ENCODE peak calls at places on chromosome 17, in five cellular contexts. One of them, this sample, is unnamed.

GRCh38 chr17:61689610-61690180 is 98.7 kb upstream of the NACA2 start:
- DNase-seq in KG1: no peak
- DNase-seq in EL: peak
- DNase-seq in kidney: no peak
- DNase-seq in Daoy: peak
- DNase-seq in this sample: no peak

GRCh38 chr17:73773702-73774101 is 129.5 kb upstream of the SDK2 start:
- DNase-seq in KG1: peak
- DNase-seq in EL: no peak
- DNase-seq in kidney: no peak
- DNase-seq in Daoy: peak
- DNase-seq in this sample: no peak

GRCh38 chr17:56815711-56816110 is 18.0 kb downstream of the C17orf67 start:
- DNase-seq in KG1: no peak
- DNase-seq in EL: peak
- DNase-seq in kidney: no peak
- DNase-seq in Daoy: peak
- DNase-seq in this sample: no peak

GRCh38 chr17:39652635-39653315 is 12.4 kb upstream of the TCAP start:
- DNase-seq in KG1: no peak
- DNase-seq in EL: no peak
- DNase-seq in kidney: no peak
- DNase-seq in Daoy: no peak
- DNase-seq in this sample: no peak

GRCh38 chr17:27339836-27340550 is 46.1 kb downstream of the WSB1 start:
- DNase-seq in KG1: no peak
- DNase-seq in EL: no peak
- DNase-seq in kidney: no peak
- DNase-seq in Daoy: peak
- DNase-seq in this sample: no peak

GRCh38 chr17:2053380-2054261 is 1.3 kb upstream of the HIC1 start:
- DNase-seq in KG1: no peak
- DNase-seq in EL: peak
- DNase-seq in kidney: peak
- DNase-seq in Daoy: peak
- DNase-seq in this sample: peak

GRCh38 chr17:32696426-32696825 is 180.5 kb downstream of the MYO1D start:
- DNase-seq in KG1: no peak
- DNase-seq in EL: no peak
- DNase-seq in kidney: no peak
- DNase-seq in Daoy: no peak
- DNase-seq in this sample: no peak

GRCh38 chr17:79791354-79792123 is 5.3 kb downstream of the CBX8 start:
- DNase-seq in KG1: no peak
- DNase-seq in EL: no peak
- DNase-seq in kidney: peak
- DNase-seq in Daoy: no peak
- DNase-seq in this sample: peak

GRCh38 chr17:43564080-43564594 is 18.0 kb upstream of the ETV4 start:
- DNase-seq in KG1: no peak
- DNase-seq in EL: no peak
- DNase-seq in kidney: no peak
- DNase-seq in Daoy: no peak
- DNase-seq in this sample: no peak

GRCh38 chr17:32514587-32514986 is 27.8 kb downstream of the CDK5R1 start:
- DNase-seq in KG1: no peak
- DNase-seq in EL: no peak
- DNase-seq in kidney: no peak
- DNase-seq in Daoy: no peak
- DNase-seq in this sample: no peak

GRCh38 chr17:35773129-35773528 is 12.4 kb downstream of the C17orf50 start:
- DNase-seq in KG1: no peak
- DNase-seq in EL: no peak
- DNase-seq in kidney: no peak
- DNase-seq in Daoy: no peak
- DNase-seq in this sample: no peak

GRCh38 chr17:42531455-42532354 is 4.3 kb upstream of the NAGLU start:
- DNase-seq in KG1: peak
- DNase-seq in EL: peak
- DNase-seq in kidney: peak
- DNase-seq in Daoy: peak
- DNase-seq in this sample: peak

GRCh38 chr17:48160177-48160967 is 52.8 kb downstream of the SNX11 start:
- DNase-seq in KG1: no peak
- DNase-seq in EL: no peak
- DNase-seq in kidney: no peak
- DNase-seq in Daoy: no peak
- DNase-seq in this sample: peak

GRCh38 chr17:80112471-80113032 is 11.2 kb downstream of the GAA start:
- DNase-seq in KG1: no peak
- DNase-seq in EL: no peak
- DNase-seq in kidney: peak
- DNase-seq in Daoy: no peak
- DNase-seq in this sample: no peak

GRCh38 chr17:35726609-35727460 is 4.6 kb upstream of the RASL10B start:
- DNase-seq in KG1: no peak
- DNase-seq in EL: peak
- DNase-seq in kidney: peak
- DNase-seq in Daoy: peak
- DNase-seq in this sample: peak

GRCh38 chr17:43871947-43872690 is 25.1 kb downstream of the CD300LG start:
- DNase-seq in KG1: no peak
- DNase-seq in EL: peak
- DNase-seq in kidney: peak
- DNase-seq in Daoy: no peak
- DNase-seq in this sample: peak

GRCh38 chr17:17350491-17351355 is 47.5 kb downstream of the NT5M start:
- DNase-seq in KG1: no peak
- DNase-seq in EL: peak
- DNase-seq in kidney: no peak
- DNase-seq in Daoy: peak
- DNase-seq in this sample: no peak

GRCh38 chr17:76938009-76938408 is 69.8 kb downstream of the MGAT5B start:
- DNase-seq in KG1: no peak
- DNase-seq in EL: no peak
- DNase-seq in kidney: no peak
- DNase-seq in Daoy: no peak
- DNase-seq in this sample: no peak

This sample was measured in mucosa of descending colon.